ENCODE peak calls at places on chromosomes 12 and 14, in ten cellular contexts. X is cardiac fibroblast, U is right cardiac atrium, Y is WERI-Rb-1, M is fibroblast of pulmonary artery, Q is stomach, W is mammary epithelial cell, I is GM12865, N is tibial nerve, A is mucosa of descending colon. S is an unnamed sample.
A peak's percentile ranks its signal among the peaks of the same experiment; 100 is the strongest.

GRCh38 chr14:60637490-60638452 is 11.5 kb downstream of the SIX1 start:
- DNase-seq in W (no peak), N (no peak), U (peak; percentile 57), M (no peak), I (no peak), Q (no peak), A (no peak), X (no peak), Y (no peak), S (no peak)

GRCh38 chr12:108694812-108695278 is 36.5 kb downstream of the CORO1C start:
- DNase-seq in I (peak; percentile 65), A (no peak), U (no peak), W (peak; percentile 74), Y (no peak), N (no peak), X (no peak), Q (no peak), M (peak; percentile 32), S (no peak)

GRCh38 chr12:98198261-98198982 is 317.0 kb upstream of the TMPO start:
- DNase-seq in M (no peak), I (no peak), A (no peak), X (no peak), U (no peak), N (no peak), W (peak; percentile 16), Y (no peak), Q (no peak), S (no peak)

GRCh38 chr12:12010277-12011031 is 60.3 kb upstream of the BCL2L14 start:
- DNase-seq in Q (no peak), A (peak; percentile 38), Y (no peak), W (peak; percentile 88), N (no peak), M (peak; percentile 69), I (peak; percentile 93), U (peak; percentile 70), X (peak; percentile 75), S (peak; percentile 96)

GRCh38 chr14:99360774-99361595 is 89.0 kb upstream of the BCL11B start:
- DNase-seq in M (no peak), X (no peak), I (peak; percentile 24), W (no peak), Y (no peak), U (peak; percentile 25), Q (no peak), N (no peak), A (no peak), S (peak; percentile 29)

GRCh38 chr12:69511870-69512269 is 41.7 kb downstream of the FRS2 start:
- DNase-seq in I (no peak), A (no peak), M (no peak), W (no peak), Y (no peak), U (no peak), X (no peak), Q (no peak), N (no peak), S (no peak)

GRCh38 chr12:94649349-94650142 is 811 bp downstream of the TMCC3 start:
- DNase-seq in M (peak; percentile 50), I (peak; percentile 32), N (no peak), A (peak; percentile 82), X (peak; percentile 52), Y (peak; percentile 43), W (peak; percentile 51), Q (peak; percentile 64), U (peak; percentile 85), S (no peak)

GRCh38 chr12:52041695-52042123 is 9.5 kb upstream of the NR4A1 start:
- DNase-seq in U (peak; percentile 89), N (no peak), Q (peak; percentile 58), M (peak; percentile 65), I (peak; percentile 60), A (no peak), W (peak; percentile 16), Y (no peak), X (peak; percentile 78), S (peak; percentile 81)

GRCh38 chr12:62983594-62983993 is 48.6 kb upstream of the PPM1H start:
- DNase-seq in U (no peak), X (no peak), Y (peak; percentile 21), W (no peak), I (peak; percentile 37), A (no peak), Q (peak; percentile 58), N (no peak), M (no peak), S (peak; percentile 23)

GRCh38 chr14:100237735-100238418 is 1.1 kb upstream of the YY1 start:
- DNase-seq in W (peak; percentile 62), X (peak; percentile 59), M (peak; percentile 57), N (no peak), A (no peak), Y (peak; percentile 26), I (peak; percentile 78), Q (peak; percentile 52), U (peak; percentile 76), S (no peak)

DNA sequence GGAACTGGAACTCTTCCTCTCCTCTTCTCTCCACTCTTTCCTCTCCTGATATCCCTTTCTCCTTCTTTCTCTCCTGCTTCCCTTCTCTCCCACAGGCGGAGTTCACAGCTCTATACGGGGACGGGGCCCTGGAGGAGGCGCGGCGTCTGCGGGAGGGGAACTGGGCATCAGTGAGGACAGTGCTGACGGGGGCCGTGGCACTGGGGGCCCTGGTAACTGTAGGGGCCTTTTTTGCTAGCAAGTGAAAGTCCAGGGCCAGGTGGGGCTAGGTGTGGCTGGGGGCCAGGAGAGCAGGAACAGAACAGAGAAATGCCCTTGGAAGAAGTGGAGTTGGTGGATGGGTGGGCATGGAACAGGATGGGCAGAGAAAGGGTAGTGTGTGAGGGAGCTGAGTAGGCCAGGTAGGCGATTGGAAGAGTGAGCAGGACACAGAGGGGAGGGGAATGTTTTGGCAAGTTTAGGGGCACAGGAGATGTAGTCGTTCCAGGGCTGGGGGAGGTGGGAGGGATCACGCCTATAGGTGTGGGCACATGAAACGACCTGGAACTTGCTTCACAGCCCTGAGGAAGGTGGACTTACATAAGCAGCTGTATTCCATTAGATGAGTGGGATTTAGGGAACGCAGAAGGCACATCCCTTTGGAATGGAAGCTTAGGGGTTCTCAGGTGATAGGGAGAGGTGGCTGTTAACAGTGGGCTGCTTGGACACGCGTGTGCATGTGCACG is 2.2 kb downstream of the BCL2L2 start:
- DNase-seq in M (no peak), W (no peak), Q (no peak), I (no peak), Y (no peak), A (no peak), U (no peak), N (no peak), X (no peak), S (no peak)
- H3K4me3 ChIP-seq in M (peak overlapping the region; percentile 97), W (peak overlapping the region; percentile 83), Q (peak overlapping the region; percentile 78), I (no peak overlapping the region), Y (no peak overlapping the region), A (no peak overlapping the region), U (no peak overlapping the region), N (no peak overlapping the region), X (no peak overlapping the region), S (no peak overlapping the region)

GRCh38 chr12:67070604-67071003 is 198.6 kb upstream of the CAND1 start:
- DNase-seq in I (no peak), Y (peak; percentile 86), W (no peak), A (no peak), Q (no peak), M (no peak), U (no peak), X (no peak), N (no peak), S (no peak)

GRCh38 chr12:67069451-67070306 is 199.5 kb upstream of the CAND1 start:
- DNase-seq in N (no peak), U (peak; percentile 60), I (peak; percentile 48), Y (peak; percentile 70), A (peak; percentile 72), W (peak; percentile 47), M (no peak), X (peak; percentile 3), Q (peak; percentile 41), S (peak; percentile 16)

GRCh38 chr12:67068773-67069450 is 200.2 kb upstream of the CAND1 start:
- DNase-seq in M (peak; percentile 25), X (peak; percentile 33), I (peak; percentile 24), Y (peak; percentile 54), Q (peak; percentile 34), U (peak; percentile 64), A (peak; percentile 78), N (no peak), W (peak; percentile 83), S (peak; percentile 6)

GRCh38 chr12:67068204-67068731 is 200.9 kb upstream of the CAND1 start:
- DNase-seq in I (no peak), M (no peak), U (peak; percentile 46), Q (no peak), Y (peak; percentile 26), X (no peak), A (no peak), W (peak; percentile 29), N (no peak), S (no peak)

DNA sequence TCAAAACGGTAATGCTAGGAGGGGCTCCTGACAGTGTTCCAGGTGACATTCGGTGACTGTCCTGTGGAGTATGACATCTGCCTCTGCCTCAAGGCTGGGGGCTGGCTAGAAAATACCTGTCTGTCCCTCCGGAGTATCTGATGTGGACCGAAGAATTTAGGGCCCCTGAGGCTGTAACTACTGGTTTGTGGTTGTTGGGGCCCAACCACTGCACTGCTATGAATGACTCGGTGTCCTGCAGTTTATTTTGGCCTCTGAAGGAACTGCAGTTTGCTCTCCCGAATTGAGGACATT is 198.9 kb upstream of the CAND1 start:
- DNase-seq in Y (peak; percentile 22), M (no peak), U (no peak), Q (no peak), I (no peak), W (peak; percentile 74), A (no peak), X (no peak), N (no peak), S (no peak)
- H3K4me3 ChIP-seq in Y (peak overlapping the region; percentile 60), M (no peak overlapping the region), U (no peak overlapping the region), Q (no peak overlapping the region), I (no peak overlapping the region), W (peak overlapping the region; percentile 76), A (no peak overlapping the region), X (no peak overlapping the region), N (no peak overlapping the region), S (no peak overlapping the region)

GRCh38 chr12:57863676-57864075 is 17.1 kb upstream of the CTDSP2 start:
- DNase-seq in X (no peak), W (no peak), U (no peak), M (no peak), Q (no peak), A (no peak), Y (no peak), I (no peak), N (no peak), S (no peak)
- H3K4me3 ChIP-seq in X (no peak overlapping the region), W (no peak overlapping the region), U (no peak overlapping the region), M (no peak overlapping the region), Q (no peak overlapping the region), A (no peak overlapping the region), Y (no peak overlapping the region), I (no peak overlapping the region), N (no peak overlapping the region), S (no peak overlapping the region)

GRCh38 chr12:122238861-122239260 is 13.0 kb upstream of the DIABLO start:
- DNase-seq in X (no peak), N (no peak), I (no peak), Y (peak; percentile 41), M (no peak), Q (no peak), U (no peak), A (no peak), W (peak; percentile 75), S (no peak)

GRCh38 chr12:122244565-122245371 is 18.9 kb upstream of the DIABLO start:
- DNase-seq in I (peak; percentile 32), M (no peak), X (no peak), A (no peak), U (no peak), W (no peak), Q (no peak), N (no peak), Y (no peak), S (peak; percentile 49)

GRCh38 chr12:122245553-122245952 is 19.7 kb upstream of the DIABLO start:
- DNase-seq in M (no peak), X (no peak), I (peak; percentile 12), Y (no peak), N (no peak), Q (no peak), U (no peak), A (no peak), W (no peak), S (no peak)

GRCh38 chr12:122243965-122244364 is 18.1 kb upstream of the DIABLO start:
- DNase-seq in W (no peak), Y (no peak), X (no peak), N (no peak), I (peak; percentile 32), Q (no peak), M (no peak), A (no peak), U (no peak), S (peak; percentile 48)
- H3K4me3 ChIP-seq in W (no peak overlapping the region), Y (no peak overlapping the region), X (no peak overlapping the region), N (no peak overlapping the region), I (no peak overlapping the region), Q (no peak overlapping the region), M (no peak overlapping the region), A (no peak overlapping the region), U (no peak overlapping the region), S (peak overlapping the region; percentile 41)

S was measured in Jurkat, Clone E6-1.